ENCODE peak calls at places on chromosomes 5 and 9, in six cellular contexts. S, H, T, K, N and U are unnamed samples.

GRCh38 chr9:134966270-134966669 is 48.6 kb upstream of the FCN1 start:
- DNase-seq in S (no peak), H (no peak), T (no peak), K (no peak), N (no peak), U (no peak)

GRCh38 chr9:5800969-5801738 is 31.8 kb downstream of the ERMP1 start:
- DNase-seq in S (no peak), H (no peak), T (no peak), K (no peak), N (no peak), U (no peak)

GRCh38 chr9:21696411-21696865 is 106.0 kb upstream of the MTAP start:
- DNase-seq in S (no peak), H (no peak), T (peak), K (no peak), N (no peak), U (peak)

GRCh38 chr5:95859327-95860060 is 37.0 kb upstream of the GLRX start:
- DNase-seq in S (no peak), H (no peak), T (no peak), K (no peak), N (no peak), U (no peak)

GRCh38 chr9:122005597-122005996 is 87.5 kb downstream of the TTLL11 start:
- DNase-seq in S (no peak), H (no peak), T (no peak), K (no peak), N (no peak), U (no peak)

GRCh38 chr9:36717276-36717675 is 144.6 kb downstream of the MELK start:
- DNase-seq in S (no peak), H (no peak), T (no peak), K (no peak), N (no peak), U (no peak)

GRCh38 chr5:54764691-54765090 is 220.7 kb downstream of the ESM1 start:
- DNase-seq in S (no peak), H (no peak), T (no peak), K (no peak), N (no peak), U (no peak)

GRCh38 chr5:36614657-36615308 is 8.4 kb downstream of the SLC1A3 start:
- DNase-seq in S (no peak), H (no peak), T (no peak), K (no peak), N (no peak), U (no peak)

GRCh38 chr5:1780621-1780945 is 19.1 kb downstream of the MRPL36 start:
- DNase-seq in S (no peak), H (no peak), T (no peak), K (no peak), N (no peak), U (no peak)

GRCh38 chr5:109604758-109605157 is 85.0 kb upstream of the MAN2A1 start:
- DNase-seq in S (no peak), H (no peak), T (no peak), K (no peak), N (no peak), U (no peak)

GRCh38 chr5:54049963-54050362 is 260.4 kb downstream of the ARL15 start:
- DNase-seq in S (no peak), H (no peak), T (no peak), K (no peak), N (no peak), U (no peak)

GRCh38 chr5:32443145-32443540 is 1.4 kb downstream of the ZFR start:
- DNase-seq in S (no peak), H (no peak), T (peak), K (peak), N (no peak), U (no peak)

GRCh38 chr5:1724822-1725602 is 74.6 kb downstream of the MRPL36 start:
- DNase-seq in S (no peak), H (no peak), T (no peak), K (peak), N (no peak), U (no peak)

GRCh38 chr9:11159318-11159862 is 546.6 kb upstream of the PTPRD start:
- DNase-seq in S (no peak), H (no peak), T (no peak), K (no peak), N (no peak), U (no peak)

GRCh38 chr9:133117271-133118178 is 3.5 kb downstream of the RALGDS start:
- DNase-seq in S (no peak), H (no peak), T (no peak), K (no peak), N (no peak), U (no peak)

GRCh38 chr5:150114773-150115408 is 28.5 kb upstream of the CSF1R start:
- DNase-seq in S (no peak), H (no peak), T (no peak), K (no peak), N (no peak), U (no peak)

GRCh38 chr5:53087596-53087995 is 22.0 kb downstream of the MOCS2 start:
- DNase-seq in S (no peak), H (no peak), T (no peak), K (no peak), N (no peak), U (no peak)

GRCh38 chr9:92686954-92687353 is 17.0 kb upstream of the IPPK start:
- DNase-seq in S (no peak), H (no peak), T (peak), K (no peak), N (no peak), U (no peak)

GRCh38 chr9:108269421-108269820 is 586.4 kb downstream of the ACTL7B start:
- DNase-seq in S (no peak), H (no peak), T (no peak), K (no peak), N (no peak), U (no peak)

GRCh38 chr9:99361827-99362226 is 139.7 kb downstream of the SEC61B start:
- DNase-seq in S (no peak), H (no peak), T (no peak), K (no peak), N (no peak), U (no peak)

GRCh38 chr5:136018814-136019777 is 9.7 kb upstream of the TGFBI start:
- DNase-seq in S (no peak), H (no peak), T (no peak), K (no peak), N (no peak), U (no peak)

GRCh38 chr5:125316913-125317545 is 570.6 kb upstream of the ZNF608 start:
- DNase-seq in S (no peak), H (no peak), T (no peak), K (no peak), N (no peak), U (no peak)

GRCh38 chr5:161988069-161988468 is 79.5 kb upstream of the GABRG2 start:
- DNase-seq in S (no peak), H (no peak), T (no peak), K (no peak), N (no peak), U (no peak)

GRCh38 chr5:166961938-166962337 is 1329.5 kb upstream of the WWC1 start:
- DNase-seq in S (no peak), H (no peak), T (no peak), K (no peak), N (no peak), U (no peak)